ENCODE peak calls at places on chromosome 13, in four cellular contexts. T, U, O and Z are unnamed samples.

GRCh38 chr13:93522486-93522885 is 295.9 kb downstream of the GPC6 start:
- DNase-seq in T (no peak), U (peak), O (no peak), Z (no peak)

GRCh38 chr13:25882732-25883357 is 169.0 kb downstream of the SHISA2 start:
- DNase-seq in O (no peak), U (no peak), T (no peak), Z (no peak)

GRCh38 chr13:97445504-97446187 is 11.7 kb downstream of the RAP2A start:
- DNase-seq in O (no peak), U (no peak), T (no peak), Z (no peak)

GRCh38 chr13:33450956-33451709 is 165.6 kb upstream of the STARD13 start:
- DNase-seq in U (no peak), O (no peak), T (no peak), Z (no peak)

GRCh38 chr13:51456510-51456909 is 3.7 kb upstream of the INTS6 start:
- DNase-seq in U (no peak), T (no peak), O (no peak), Z (no peak)

GRCh38 chr13:43411741-43412140 is 375.0 kb downstream of the ENOX1 start:
- DNase-seq in O (no peak), T (peak), U (no peak), Z (no peak)

GRCh38 chr13:85755123-85755522 is 44.1 kb downstream of the SLITRK6 start:
- DNase-seq in T (no peak), O (no peak), U (no peak), Z (no peak)

GRCh38 chr13:88005188-88005587 is 334.0 kb downstream of the SLITRK5 start:
- DNase-seq in T (no peak), U (no peak), O (no peak), Z (no peak)

GRCh38 chr13:52159159-52159982 is at the start of gene NEK3:
- DNase-seq in O (no peak), T (peak), U (peak), Z (peak)

GRCh38 chr13:51297556-51297955 is 41.9 kb upstream of the SERPINE3 start:
- DNase-seq in O (no peak), U (no peak), T (no peak), Z (no peak)

GRCh38 chr13:91554101-91554500 is 155.7 kb downstream of the GPC5 start:
- DNase-seq in O (no peak), U (no peak), T (no peak), Z (no peak)

GRCh38 chr13:101398920-101399319 is 17.4 kb downstream of the NALCN start:
- DNase-seq in O (no peak), U (no peak), T (no peak), Z (no peak)

GRCh38 chr13:33918199-33918932 is 100.4 kb downstream of the RFC3 start:
- DNase-seq in O (no peak), T (no peak), U (peak), Z (no peak)

GRCh38 chr13:101695870-101696516 is 243.5 kb downstream of the ITGBL1 start:
- DNase-seq in O (no peak), T (peak), U (no peak), Z (no peak)

GRCh38 chr13:45941261-45941660 is 89.7 kb upstream of the SIAH3 start:
- DNase-seq in U (no peak), O (no peak), T (no peak), Z (no peak)

GRCh38 chr13:64158910-64159309 is 2743.3 kb upstream of the PCDH20 start:
- DNase-seq in U (peak), O (no peak), T (no peak), Z (no peak)

GRCh38 chr13:64154514-64154913 is 2738.9 kb upstream of the PCDH20 start:
- DNase-seq in T (no peak), U (peak), O (no peak), Z (no peak)
- TF ChIP-seq CTCF in T (no peak), U (peak), O (no peak), Z (peak)

GRCh38 chr13:28796938-28797257 is 23.2 kb upstream of the MTUS2 start:
- DNase-seq in O (no peak), U (no peak), T (no peak), Z (no peak)
- TF ChIP-seq CTCF in O (no peak), U (no peak), T (no peak), Z (no peak)

GRCh38 chr13:30932481-30933333 is at the start of gene TEX26:
- DNase-seq in T (no peak), O (no peak), U (peak), Z (peak)
- TF ChIP-seq CTCF in T (peak), O (no peak), U (peak), Z (no peak)

GRCh38 chr13:75761373-75761772 is 125.2 kb downstream of the LMO7 start:
- DNase-seq in O (no peak), U (peak), T (no peak), Z (no peak)

GRCh38 chr13:75762066-75762937 is 126.2 kb downstream of the LMO7 start:
- DNase-seq in T (no peak), O (no peak), U (peak), Z (no peak)

GRCh38 chr13:75762967-75763366 is 126.8 kb downstream of the LMO7 start:
- DNase-seq in U (no peak), T (no peak), O (no peak), Z (no peak)

GRCh38 chr13:75759531-75759930 is 123.4 kb downstream of the LMO7 start:
- DNase-seq in O (no peak), T (no peak), U (no peak), Z (no peak)

GRCh38 chr13:75760182-75760981 is 124.3 kb downstream of the LMO7 start:
- DNase-seq in O (no peak), T (no peak), U (peak), Z (no peak)
- TF ChIP-seq CTCF in O (no peak), T (peak), U (no peak), Z (no peak)

GRCh38 chr13:78319101-78319627 is 284.2 kb downstream of the POU4F1 start:
- DNase-seq in U (no peak), T (no peak), O (no peak), Z (no peak)

GRCh38 chr13:78317030-78317429 is 286.3 kb downstream of the POU4F1 start:
- DNase-seq in U (peak), T (no peak), O (no peak), Z (no peak)
- TF ChIP-seq CTCF in U (peak), T (peak), O (no peak), Z (peak)

DNA sequence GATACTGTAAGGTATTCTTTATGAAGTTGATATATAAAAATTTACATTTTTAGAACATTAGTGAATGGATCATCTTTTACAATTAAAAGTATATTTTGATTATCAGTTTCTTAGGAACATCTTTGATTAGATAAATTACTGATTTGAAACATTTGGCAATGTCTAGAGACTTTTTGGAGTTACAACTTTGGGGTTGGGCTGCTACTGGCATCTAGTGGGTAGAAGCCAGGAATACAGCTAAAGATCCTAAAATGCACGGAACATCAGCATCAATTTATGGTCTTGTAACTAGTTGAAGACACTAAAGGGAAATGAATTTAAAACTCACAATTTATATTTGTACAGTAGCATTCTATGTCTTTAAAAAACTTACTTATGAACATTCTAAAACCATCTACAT is 19.9 kb downstream of the POMP start:
- DNase-seq in O (no peak), T (no peak), U (no peak), Z (no peak)
- TF ChIP-seq CTCF in O (no peak), T (no peak), U (peak), Z (no peak)